ENCODE peak calls at places on chromosomes 13 and 19, in ten cellular contexts. J is GM12878, E is PC-9, M is HCT116, Z is GM23248, U is fibroblast of lung, C is IMR-90, B is OCI-LY7, W is neural progenitor cell, L is H1. S is an unnamed sample.
A peak's percentile ranks its signal among the peaks of the same experiment; 100 is the strongest.

GRCh38 chr13:53066411-53066810 is 37.8 kb downstream of the OLFM4 start:
- DNase-seq in Z (no peak), W (no peak), J (no peak), L (no peak), U (no peak), E (no peak), M (no peak), B (no peak), C (no peak), S (no peak)

GRCh38 chr19:49489601-49490167 is 2.3 kb downstream of the RPL13A start:
- DNase-seq in W (peak; percentile 2), E (no peak), M (no peak), L (no peak), J (no peak), Z (peak; percentile 52), U (no peak), C (no peak), B (peak; percentile 78), S (no peak)

GRCh38 chr19:48925240-48925843 is 8.2 kb upstream of the DHDH start:
- DNase-seq in M (peak; percentile 60), Z (peak; percentile 92), J (no peak), L (no peak), U (peak; percentile 93), B (no peak), C (peak; percentile 91), W (no peak), E (no peak), S (peak; percentile 85)

GRCh38 chr13:111589992-111590391 is 269.6 kb downstream of the TEX29 start:
- DNase-seq in U (no peak), E (no peak), Z (no peak), W (no peak), L (no peak), J (no peak), C (no peak), B (no peak), M (no peak), S (no peak)

GRCh38 chr19:49552749-49553148 is 24.9 kb downstream of the RCN3 start:
- DNase-seq in L (no peak), E (no peak), U (no peak), C (no peak), W (no peak), B (no peak), J (no peak), M (no peak), Z (no peak), S (peak; percentile 27)

GRCh38 chr13:40519637-40520036 is 146.8 kb downstream of the FOXO1 start:
- DNase-seq in J (no peak), Z (no peak), L (no peak), B (no peak), U (no peak), E (no peak), C (no peak), M (no peak), W (no peak), S (no peak)

GRCh38 chr13:29718694-29719093 is 123.2 kb upstream of the SLC7A1 start:
- DNase-seq in B (no peak), E (no peak), J (no peak), C (no peak), M (no peak), Z (peak; percentile 53), W (no peak), L (no peak), U (no peak), S (no peak)

GRCh38 chr13:51645154-51645650 is 60.9 kb downstream of the WDFY2 start:
- DNase-seq in W (no peak), L (no peak), C (peak; percentile 57), M (no peak), U (peak; percentile 70), Z (peak; percentile 95), B (peak; percentile 70), J (no peak), E (peak; percentile 63), S (peak; percentile 65)

GRCh38 chr13:20127563-20128458 is 33.0 kb downstream of the GJA3 start:
- DNase-seq in M (no peak), C (peak; percentile 16), B (no peak), J (no peak), U (peak; percentile 66), Z (peak; percentile 76), E (peak; percentile 57), W (peak; percentile 74), L (peak; percentile 84), S (peak; percentile 86)

DNA sequence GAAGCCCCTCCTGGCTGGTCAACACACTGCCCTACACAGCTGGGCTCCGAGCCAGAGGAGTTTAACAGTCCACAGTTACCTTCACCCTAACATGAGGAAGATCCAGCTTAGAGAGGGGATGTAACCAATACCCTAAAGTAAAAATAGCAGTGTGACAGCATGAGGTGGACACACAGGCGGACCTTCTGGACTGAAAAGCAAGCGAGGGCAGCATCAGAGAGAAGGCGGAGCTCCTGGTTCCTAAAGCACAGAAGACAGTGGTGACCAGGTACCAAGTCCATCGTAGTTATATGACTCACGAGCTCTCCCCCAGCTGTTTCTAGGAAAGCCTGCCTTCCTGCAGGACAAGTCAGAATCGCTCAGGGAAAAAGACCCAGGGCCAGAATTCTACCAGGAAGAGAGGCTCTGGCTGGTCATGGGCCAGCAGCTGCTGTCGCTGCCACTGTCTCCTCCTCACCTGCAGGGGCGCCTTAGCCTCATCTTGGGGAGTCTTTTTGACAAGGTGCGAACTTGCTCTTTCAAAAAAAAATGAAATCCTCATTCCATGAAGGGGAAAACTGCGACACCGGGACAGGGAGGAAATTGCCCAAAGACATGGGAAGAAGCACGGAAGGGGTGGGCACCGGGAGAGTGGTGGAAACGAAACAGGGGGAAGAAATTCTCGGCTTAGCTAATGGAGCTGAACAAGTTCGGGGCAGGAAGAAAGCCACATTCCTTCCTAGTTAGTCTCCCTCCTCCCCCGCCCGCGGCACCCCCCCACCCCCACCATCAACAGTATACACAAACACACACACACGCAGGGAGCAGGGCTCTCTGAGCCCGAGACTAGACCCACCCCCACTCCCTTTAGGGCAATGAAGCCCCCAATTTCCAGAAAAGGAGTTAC is 1.7 kb downstream of the ELL start:
- DNase-seq in M (peak; percentile 62), Z (peak; percentile 89), E (peak; percentile 88), U (peak; percentile 85), W (peak; percentile 80), B (peak; percentile 79), L (peak; percentile 68), C (peak; percentile 85), J (no peak), S (peak; percentile 94)
- H2AFZ ChIP-seq in M (no peak overlapping the region), Z (peak overlapping the region; percentile 64), E (peak overlapping the region; percentile 84), U (no peak overlapping the region), W (no peak overlapping the region), B (no peak overlapping the region), L (no peak overlapping the region), C (peak overlapping the region; percentile 81), J (peak overlapping the region; percentile 69), S (peak overlapping the region; percentile 74)

DNA sequence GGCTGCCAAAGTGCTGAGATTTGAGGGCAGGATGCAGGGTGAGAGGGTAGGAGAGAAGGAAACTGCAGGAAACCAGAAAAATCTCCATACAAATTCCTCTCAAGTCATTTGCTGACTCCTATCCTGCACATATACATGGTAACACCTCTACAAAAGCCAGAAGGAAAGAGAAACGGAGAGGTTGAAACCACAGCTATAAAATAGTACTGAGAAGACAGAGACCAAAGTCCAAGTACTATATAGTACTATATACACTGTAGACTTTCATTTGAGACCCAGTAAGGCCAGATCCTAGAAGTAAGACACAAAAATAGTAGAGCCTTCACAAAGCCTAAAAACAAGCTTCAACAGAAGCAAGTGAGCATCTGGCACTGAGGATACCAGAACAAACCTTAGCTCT is 103.1 kb downstream of the UGGT2 start:
- DNase-seq in W (no peak), L (no peak), M (no peak), B (no peak), U (no peak), E (no peak), Z (no peak), J (no peak), C (no peak), S (no peak)
- H3K4me1 ChIP-seq in W (peaks cover 15% of the 10 kb centered on the region), L (peaks cover 2% of the 10 kb centered on the region), M (no peaks in the 10 kb centered on the region), B (no peaks in the 10 kb centered on the region), U (no peaks in the 10 kb centered on the region), E (no peaks in the 10 kb centered on the region), Z (no peaks in the 10 kb centered on the region), J (no peaks in the 10 kb centered on the region), C (no peaks in the 10 kb centered on the region), S (no peaks in the 10 kb centered on the region)

GRCh38 chr13:24148414-24149305 is 11.9 kb upstream of the SPATA13 start:
- DNase-seq in C (peak; percentile 99), L (no peak), E (peak; percentile 99), J (no peak), Z (peak; percentile 98), U (peak; percentile 99), B (no peak), M (peak; percentile 96), W (no peak), S (peak; percentile 98)
- H2AFZ ChIP-seq in C (peak overlapping the region; percentile 54), L (peak overlapping the region; percentile 37), E (peak overlapping the region; percentile 69), J (no peak overlapping the region), Z (peak overlapping the region; percentile 76), U (peak overlapping the region; percentile 48), B (no peak overlapping the region), M (peak overlapping the region; percentile 39), W (no peak overlapping the region), S (peak overlapping the region; percentile 45)

DNA sequence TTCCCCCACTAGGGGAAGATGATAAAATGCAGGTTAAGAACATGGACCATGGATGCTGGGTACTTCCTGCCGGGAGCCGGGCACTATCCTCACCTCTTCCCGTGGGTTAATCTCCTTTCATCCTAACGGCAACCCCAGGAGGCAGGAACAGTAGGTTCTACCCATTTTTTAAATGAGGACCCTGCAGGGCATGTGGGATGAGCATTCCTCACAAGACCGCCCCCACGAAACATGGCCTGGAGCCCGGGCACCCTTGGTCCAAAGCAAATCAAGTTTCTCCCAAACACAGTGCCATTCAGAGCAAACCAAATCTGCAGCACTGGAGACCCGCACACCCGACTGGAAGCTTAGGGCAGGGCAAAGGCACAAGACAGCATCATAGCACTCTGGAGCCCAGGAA is 35.4 kb downstream of the COL4A2 start:
- DNase-seq in Z (no peak), J (no peak), C (no peak), L (no peak), B (no peak), W (no peak), M (no peak), U (no peak), E (no peak), S (no peak)
- H3K4me1 ChIP-seq in Z (peaks cover 23% of the 10 kb centered on the region), J (peaks cover 5% of the 10 kb centered on the region), C (peaks cover 49% of the 10 kb centered on the region), L (peaks cover 14% of the 10 kb centered on the region), B (peaks cover 12% of the 10 kb centered on the region), W (peaks cover 44% of the 10 kb centered on the region), M (peaks cover 28% of the 10 kb centered on the region), U (peaks cover 41% of the 10 kb centered on the region), E (peaks cover 48% of the 10 kb centered on the region), S (peaks cover 35% of the 10 kb centered on the region)

DNA sequence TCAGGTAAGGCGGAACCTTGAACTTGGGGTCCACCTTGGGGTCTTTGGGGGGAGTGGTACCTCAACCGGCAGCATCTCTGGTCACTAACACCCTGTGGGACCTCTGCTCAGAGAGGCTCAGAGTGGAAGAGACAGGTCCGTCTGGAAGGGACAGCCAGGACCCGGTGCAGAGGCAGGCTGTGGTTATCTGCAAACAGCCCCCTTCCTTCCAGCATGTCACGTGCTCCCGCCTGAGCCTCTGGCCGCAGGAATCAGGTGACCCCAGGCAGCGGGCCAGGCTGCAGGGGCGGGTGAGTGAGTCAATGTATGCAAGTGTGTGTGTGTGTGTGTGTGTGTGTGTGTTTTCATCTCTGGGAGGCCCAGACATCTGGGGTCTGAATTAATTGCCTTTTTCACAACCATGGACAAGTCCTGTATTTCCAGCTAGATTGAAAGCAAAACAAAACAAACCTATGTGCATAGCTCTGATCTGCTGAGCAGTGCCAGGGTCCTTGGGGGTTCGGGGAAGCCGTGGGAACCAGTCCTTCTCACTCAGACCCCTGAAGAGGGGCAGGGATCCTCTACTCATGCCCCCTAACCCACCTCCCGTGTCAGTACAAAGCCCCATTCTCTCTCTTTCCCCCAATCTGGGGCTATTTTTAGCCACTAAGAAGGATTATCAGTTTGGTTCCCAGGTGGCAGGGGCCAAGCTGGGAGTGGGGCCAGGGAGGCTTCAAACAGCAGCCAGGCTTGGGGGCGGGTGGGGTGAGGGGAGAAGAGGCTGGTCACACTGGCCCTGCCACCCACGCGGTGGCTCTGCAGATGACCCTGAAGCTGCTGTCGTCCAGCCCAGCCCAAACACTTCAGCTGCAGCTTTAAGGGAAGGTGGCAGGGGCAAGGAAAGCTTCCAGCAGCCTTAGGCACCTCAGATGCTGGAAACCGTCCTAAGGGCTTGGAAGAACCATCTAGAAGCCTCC is 31.4 kb downstream of the CERS4 start:
- DNase-seq in J (peak; percentile 56), Z (peak; percentile 82), E (peak; percentile 82), W (peak; percentile 90), L (peak; percentile 62), B (peak; percentile 60), C (peak; percentile 94), M (peak; percentile 47), U (peak; percentile 97), S (peak; percentile 96)
- H2AFZ ChIP-seq in J (no peak overlapping the region), Z (no peak overlapping the region), E (no peak overlapping the region), W (no peak overlapping the region), L (no peak overlapping the region), B (no peak overlapping the region), C (peak overlapping the region; percentile 77), M (no peak overlapping the region), U (no peak overlapping the region), S (no peak overlapping the region)

S was measured in osteoblast.